ENCODE peak calls at places on chromosomes 7 and 10, in five cellular contexts. J, I, V, F and T are unnamed samples.

GRCh38 chr7:115008465-115009114 is 86.7 kb downstream of the MDFIC start:
- DNase-seq in J (peak; percentile 84), I (no peak), V (peak; percentile 76), F (peak; percentile 65), T (peak; percentile 84)

GRCh38 chr7:79820387-79820786 is 314.2 kb upstream of the GNAI1 start:
- DNase-seq in J (peak; percentile 17), I (no peak), V (peak; percentile 63), F (peak; percentile 30), T (peak; percentile 79)

GRCh38 chr10:119759832-119760231 is 34.0 kb downstream of the INPP5F start:
- DNase-seq in J (no peak), I (no peak), V (peak; percentile 85), F (no peak), T (no peak)

GRCh38 chr10:103752680-103753248 is 102.6 kb downstream of the SH3PXD2A start:
- DNase-seq in J (no peak), I (no peak), V (no peak), F (peak; percentile 40), T (peak; percentile 62)

GRCh38 chr10:34737772-34738169 is 77.3 kb downstream of the PARD3 start:
- DNase-seq in J (no peak), I (no peak), V (no peak), F (no peak), T (no peak)

GRCh38 chr7:155533120-155533826 is 13.1 kb downstream of the CNPY1 start:
- DNase-seq in J (no peak), I (peak; percentile 79), V (no peak), F (peak; percentile 13), T (peak; percentile 19)

GRCh38 chr10:5582736-5583135 is 58.0 kb downstream of the CALML3 start:
- DNase-seq in J (no peak), I (peak; percentile 71), V (no peak), F (no peak), T (no peak)

GRCh38 chr10:74306227-74306982 is 155.4 kb downstream of the ADK start:
- DNase-seq in J (no peak), I (no peak), V (no peak), F (no peak), T (no peak)

GRCh38 chr7:111753968-111754367 is 191.7 kb upstream of the IMMP2L start:
- DNase-seq in J (no peak), I (no peak), V (peak; percentile 72), F (peak; percentile 32), T (no peak)

GRCh38 chr7:29308424-29308823 is 113.8 kb downstream of the CHN2 start:
- DNase-seq in J (no peak), I (no peak), V (no peak), F (no peak), T (no peak)

GRCh38 chr10:132883391-132883881 is 58.9 kb downstream of the CFAP46 start:
- DNase-seq in J (no peak), I (peak; percentile 54), V (no peak), F (no peak), T (no peak)

GRCh38 chr7:117896339-117896738 is 23.1 kb upstream of the CTTNBP2 start:
- DNase-seq in J (no peak), I (no peak), V (no peak), F (no peak), T (no peak)

GRCh38 chr7:150371996-150372270 is 3.3 kb downstream of the REPIN1 start:
- DNase-seq in J (no peak), I (no peak), V (no peak), F (no peak), T (no peak)

GRCh38 chr10:7625009-7625408 is 41.8 kb downstream of the ITIH5 start:
- DNase-seq in J (no peak), I (no peak), V (no peak), F (no peak), T (no peak)

DNA sequence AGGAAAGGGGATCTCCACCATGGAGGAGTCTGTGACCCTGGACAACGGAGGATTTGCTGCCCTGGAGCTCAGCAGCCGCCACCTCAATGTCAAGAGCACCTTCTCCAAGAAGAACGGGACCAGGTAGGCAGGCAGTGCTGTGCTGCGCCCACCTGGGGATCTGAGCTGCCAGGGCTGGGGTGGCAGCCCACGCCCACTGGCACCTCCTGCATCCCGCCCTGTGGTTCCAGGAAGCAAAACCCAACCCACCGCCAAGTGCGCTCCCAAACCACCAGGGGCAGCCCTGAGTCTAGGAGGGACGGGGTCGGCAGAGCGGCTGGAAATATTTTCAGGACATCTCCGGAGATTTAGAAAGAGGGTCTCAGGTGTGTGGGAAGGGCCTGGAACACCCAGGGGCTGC is 440.3 kb upstream of the FOXK1 start:
- DNase-seq in J (no peak), I (peak; percentile 65), V (no peak), F (no peak), T (no peak)
- TF ChIP-seq CTCF in J (no peak), I (no peak), V (no peak), F (no peak), T (no peak)

DNA sequence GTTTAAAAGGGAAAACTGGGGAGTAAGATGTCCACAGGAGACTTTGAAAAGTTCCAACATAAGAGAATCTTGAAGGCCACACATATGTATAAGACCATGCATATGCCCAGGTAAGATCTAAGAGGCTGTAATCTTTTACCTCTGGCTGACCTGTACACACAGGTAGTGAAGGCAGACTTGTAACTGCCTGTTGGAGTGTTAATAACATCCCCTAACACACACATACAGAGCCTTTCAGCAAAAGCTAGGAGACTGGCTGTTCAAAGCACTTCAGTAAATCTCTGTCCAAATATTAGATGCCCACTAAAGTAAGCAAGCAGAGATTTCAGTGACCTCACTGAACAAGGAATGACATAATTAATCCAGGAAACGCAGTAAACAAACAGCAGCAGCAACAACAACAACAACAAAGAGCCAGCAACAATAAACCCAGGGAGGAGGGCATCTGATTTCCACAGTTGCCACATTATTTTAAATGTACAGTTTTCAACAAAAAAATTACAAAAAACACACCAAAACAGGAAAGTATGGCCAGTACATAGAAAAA is 15.0 kb downstream of the CYP51A1 start:
- DNase-seq in J (no peak), I (no peak), V (no peak), F (no peak), T (no peak)
- H3K36me3 ChIP-seq in J (peaks cover 85% of the 10 kb centered on the region), I (no peaks in the 10 kb centered on the region), V (peaks cover 4% of the 10 kb centered on the region), F (peaks cover 9% of the 10 kb centered on the region), T (no peaks in the 10 kb centered on the region)

GRCh38 chr10:48410503-48410902 is 104.0 kb downstream of the MAPK8 start:
- DNase-seq in J (no peak), I (no peak), V (no peak), F (no peak), T (no peak)

GRCh38 chr10:48400850-48401220 is 94.4 kb downstream of the MAPK8 start:
- DNase-seq in J (no peak), I (no peak), V (no peak), F (no peak), T (no peak)

GRCh38 chr10:48404646-48405045 is 98.2 kb downstream of the MAPK8 start:
- DNase-seq in J (no peak), I (no peak), V (no peak), F (no peak), T (no peak)

GRCh38 chr10:48411510-48411909 is 105.0 kb downstream of the MAPK8 start:
- DNase-seq in J (no peak), I (no peak), V (no peak), F (no peak), T (no peak)

DNA sequence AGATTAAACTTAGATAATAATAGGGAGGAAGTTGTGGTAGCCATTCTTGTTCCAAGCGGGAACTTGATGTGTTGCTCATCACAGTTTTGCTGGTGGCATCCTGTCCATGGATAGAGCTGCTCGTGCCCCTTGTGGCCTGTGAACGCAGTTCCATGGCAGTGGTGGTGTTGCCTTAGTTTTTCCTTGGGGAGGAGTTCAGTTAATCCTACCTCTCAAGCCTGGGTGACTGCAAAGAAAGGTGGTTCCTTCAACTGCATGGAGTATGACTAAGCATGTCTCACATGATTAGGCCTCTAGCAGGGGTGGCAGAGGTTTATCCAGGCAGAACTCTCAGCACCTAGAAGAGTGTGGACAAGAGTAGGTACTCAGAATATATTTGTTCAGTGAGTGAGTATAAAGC is 99.7 kb downstream of the MAPK8 start:
- DNase-seq in J (no peak), I (no peak), V (peak; percentile 58), F (no peak), T (no peak)
- TF ChIP-seq CTCF in J (no peak), I (no peak), V (no peak), F (no peak), T (no peak)

GRCh38 chr10:70425096-70425495 is 16.4 kb downstream of the NODAL start:
- DNase-seq in J (no peak), I (no peak), V (no peak), F (no peak), T (no peak)
- H3K36me3 ChIP-seq in J (peaks cover 99% of the 10 kb centered on the region), I (no peaks in the 10 kb centered on the region), V (peaks cover 22% of the 10 kb centered on the region), F (peaks cover 23% of the 10 kb centered on the region), T (no peaks in the 10 kb centered on the region)

DNA sequence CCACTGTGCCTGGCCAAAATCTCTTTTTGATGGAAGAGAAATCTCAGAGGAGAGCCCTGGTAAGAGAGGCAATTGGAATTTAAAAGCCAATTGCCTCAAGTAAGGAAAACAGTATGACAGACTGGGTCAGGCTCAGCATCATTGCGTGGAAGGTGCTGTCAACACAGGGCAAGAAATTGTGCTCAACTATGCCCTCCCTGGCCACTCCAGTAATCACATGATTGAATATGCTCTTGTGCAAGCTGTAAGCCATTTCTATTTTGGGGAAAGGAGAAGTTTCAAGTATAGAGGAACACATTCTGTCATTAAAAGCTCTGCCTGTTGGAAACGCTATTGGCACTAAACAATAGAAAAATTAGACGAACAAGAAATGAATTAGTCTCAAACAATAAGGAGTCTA is 1127.7 kb downstream of the REEP3 start:
- DNase-seq in J (no peak), I (no peak), V (no peak), F (peak; percentile 7), T (peak; percentile 30)
- TF ChIP-seq CTCF in J (no peak), I (no peak), V (no peak), F (no peak), T (no peak)

DNA sequence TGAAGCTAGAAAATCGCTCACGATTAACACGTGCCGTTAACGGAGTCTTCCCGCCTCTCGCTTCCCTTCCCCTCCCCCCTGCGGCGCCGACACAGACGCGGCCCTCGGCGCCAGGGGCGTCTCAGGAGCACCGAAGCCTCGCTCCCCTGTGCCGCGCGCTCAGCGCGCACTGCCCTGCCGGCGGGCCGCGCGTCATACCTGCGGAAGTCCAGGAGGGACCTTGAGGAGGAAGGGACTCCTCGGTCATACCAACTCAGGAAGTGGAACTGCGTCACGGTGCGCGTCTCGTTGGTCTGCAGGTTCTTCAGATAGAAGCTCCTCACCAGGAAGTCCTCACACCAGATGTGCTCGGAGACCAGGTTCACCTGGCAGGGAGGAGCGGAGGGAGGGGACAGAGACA is 239.6 kb downstream of the DNAJB6 start:
- DNase-seq in J (no peak), I (peak; percentile 93), V (no peak), F (peak; percentile 7), T (peak; percentile 52)
- H3K36me3 ChIP-seq in J (no peaks in the 10 kb centered on the region), I (no peaks in the 10 kb centered on the region), V (no peaks in the 10 kb centered on the region), F (no peaks in the 10 kb centered on the region), T (no peaks in the 10 kb centered on the region)